ENCODE peak calls at places on chromosomes 6 and 20, in ten cellular contexts. One of them, this sample, is unnamed. For H3K27me3, the result is how much of the 10 kb centered on the place peaks cover.

GRCh38 chr6:159360306-159360705 is 191.1 kb downstream of the FNDC1 start:
- DNase-seq in BE2C: no peak
- DNase-seq in thoracic aorta: no peak
- DNase-seq in body of pancreas: no peak
- DNase-seq in effector memory CD4-positive, alpha-beta T cell: no peak
- DNase-seq in fibroblast of lung: no peak
- DNase-seq in IMR-90: no peak
- DNase-seq in CD8-positive, alpha-beta memory T cell: no peak
- DNase-seq in adrenal gland: no peak
- DNase-seq in mesendoderm: no peak
- DNase-seq in this sample: no peak

GRCh38 chr6:18585032-18585573 is 198.0 kb downstream of the RNF144B start:
- DNase-seq in BE2C: peak
- DNase-seq in thoracic aorta: peak
- DNase-seq in body of pancreas: peak
- DNase-seq in effector memory CD4-positive, alpha-beta T cell: no peak
- DNase-seq in fibroblast of lung: peak
- DNase-seq in IMR-90: peak
- DNase-seq in CD8-positive, alpha-beta memory T cell: no peak
- DNase-seq in adrenal gland: peak
- DNase-seq in mesendoderm: peak
- DNase-seq in this sample: no peak

GRCh38 chr6:158536891-158537798 is 22.7 kb upstream of the TMEM181 start:
- DNase-seq in BE2C: peak
- DNase-seq in thoracic aorta: no peak
- DNase-seq in body of pancreas: peak
- DNase-seq in effector memory CD4-positive, alpha-beta T cell: peak
- DNase-seq in fibroblast of lung: peak
- DNase-seq in IMR-90: no peak
- DNase-seq in CD8-positive, alpha-beta memory T cell: peak
- DNase-seq in adrenal gland: peak
- DNase-seq in mesendoderm: peak
- DNase-seq in this sample: peak

GRCh38 chr20:1946762-1947534 is 46.9 kb downstream of the PDYN start:
- DNase-seq in BE2C: no peak
- DNase-seq in thoracic aorta: no peak
- DNase-seq in body of pancreas: peak
- DNase-seq in effector memory CD4-positive, alpha-beta T cell: no peak
- DNase-seq in fibroblast of lung: peak
- DNase-seq in IMR-90: peak
- DNase-seq in CD8-positive, alpha-beta memory T cell: no peak
- DNase-seq in adrenal gland: no peak
- DNase-seq in mesendoderm: peak
- DNase-seq in this sample: no peak

GRCh38 chr6:24323632-24324337 is 34.1 kb downstream of the DCDC2 start:
- DNase-seq in BE2C: no peak
- DNase-seq in thoracic aorta: no peak
- DNase-seq in body of pancreas: no peak
- DNase-seq in effector memory CD4-positive, alpha-beta T cell: no peak
- DNase-seq in fibroblast of lung: peak
- DNase-seq in IMR-90: no peak
- DNase-seq in CD8-positive, alpha-beta memory T cell: no peak
- DNase-seq in adrenal gland: no peak
- DNase-seq in mesendoderm: peak
- DNase-seq in this sample: no peak

GRCh38 chr6:170345662-170346061 is 39.1 kb downstream of the FAM120B start:
- DNase-seq in BE2C: no peak
- DNase-seq in thoracic aorta: no peak
- DNase-seq in body of pancreas: no peak
- DNase-seq in effector memory CD4-positive, alpha-beta T cell: no peak
- DNase-seq in fibroblast of lung: peak
- DNase-seq in IMR-90: peak
- DNase-seq in CD8-positive, alpha-beta memory T cell: no peak
- DNase-seq in adrenal gland: no peak
- DNase-seq in mesendoderm: no peak
- DNase-seq in this sample: no peak

GRCh38 chr6:108565893-108566292 is 5.2 kb downstream of the FOXO3 start:
- DNase-seq in BE2C: no peak
- DNase-seq in thoracic aorta: no peak
- DNase-seq in body of pancreas: peak
- DNase-seq in effector memory CD4-positive, alpha-beta T cell: no peak
- DNase-seq in fibroblast of lung: peak
- DNase-seq in IMR-90: peak
- DNase-seq in CD8-positive, alpha-beta memory T cell: no peak
- DNase-seq in adrenal gland: peak
- DNase-seq in mesendoderm: no peak
- DNase-seq in this sample: no peak

GRCh38 chr20:62120990-62121775 is 1.1 kb upstream of the LSM14B start:
- DNase-seq in BE2C: no peak
- DNase-seq in thoracic aorta: no peak
- DNase-seq in body of pancreas: peak
- DNase-seq in effector memory CD4-positive, alpha-beta T cell: no peak
- DNase-seq in fibroblast of lung: no peak
- DNase-seq in IMR-90: peak
- DNase-seq in CD8-positive, alpha-beta memory T cell: no peak
- DNase-seq in adrenal gland: peak
- DNase-seq in mesendoderm: no peak
- DNase-seq in this sample: no peak

GRCh38 chr6:46331461-46331860 is 159.8 kb downstream of the RCAN2 start:
- DNase-seq in BE2C: no peak
- DNase-seq in thoracic aorta: no peak
- DNase-seq in body of pancreas: no peak
- DNase-seq in effector memory CD4-positive, alpha-beta T cell: no peak
- DNase-seq in fibroblast of lung: no peak
- DNase-seq in IMR-90: no peak
- DNase-seq in CD8-positive, alpha-beta memory T cell: no peak
- DNase-seq in adrenal gland: no peak
- DNase-seq in mesendoderm: no peak
- DNase-seq in this sample: no peak

GRCh38 chr6:16585805-16586204 is 175.5 kb downstream of the ATXN1 start:
- DNase-seq in BE2C: no peak
- DNase-seq in thoracic aorta: no peak
- DNase-seq in body of pancreas: peak
- DNase-seq in effector memory CD4-positive, alpha-beta T cell: no peak
- DNase-seq in fibroblast of lung: no peak
- DNase-seq in IMR-90: no peak
- DNase-seq in CD8-positive, alpha-beta memory T cell: no peak
- DNase-seq in adrenal gland: no peak
- DNase-seq in mesendoderm: no peak
- DNase-seq in this sample: no peak

GRCh38 chr6:13355969-13356368 is 27.6 kb upstream of the TBC1D7 start:
- DNase-seq in BE2C: no peak
- DNase-seq in thoracic aorta: no peak
- DNase-seq in body of pancreas: no peak
- DNase-seq in effector memory CD4-positive, alpha-beta T cell: no peak
- DNase-seq in fibroblast of lung: peak
- DNase-seq in IMR-90: peak
- DNase-seq in CD8-positive, alpha-beta memory T cell: peak
- DNase-seq in adrenal gland: no peak
- DNase-seq in mesendoderm: no peak
- DNase-seq in this sample: peak

GRCh38 chr6:45586216-45587171 is 208.8 kb upstream of the SUPT3H start:
- DNase-seq in BE2C: no peak
- DNase-seq in thoracic aorta: no peak
- DNase-seq in body of pancreas: no peak
- DNase-seq in effector memory CD4-positive, alpha-beta T cell: peak
- DNase-seq in fibroblast of lung: no peak
- DNase-seq in IMR-90: no peak
- DNase-seq in CD8-positive, alpha-beta memory T cell: peak
- DNase-seq in adrenal gland: no peak
- DNase-seq in mesendoderm: peak
- DNase-seq in this sample: peak

DNA sequence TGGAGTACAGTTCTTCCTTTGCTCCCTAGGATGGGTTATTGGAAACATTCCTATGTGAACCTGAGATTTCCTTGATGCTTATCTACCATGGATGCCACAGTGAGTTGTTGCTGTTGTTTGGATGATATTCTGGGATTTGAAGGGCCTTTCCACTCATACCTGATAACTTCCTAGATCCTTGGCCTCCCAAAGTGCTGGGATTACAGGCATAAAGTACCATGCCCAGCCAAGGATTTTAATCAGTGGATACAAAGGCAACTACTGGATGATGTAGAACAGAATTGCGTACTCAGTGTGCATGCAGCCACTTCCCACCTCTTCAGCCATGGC is 20.0 kb downstream of the PPP1R16B start:
- DNase-seq in BE2C: no peak
- DNase-seq in thoracic aorta: no peak
- DNase-seq in body of pancreas: no peak
- DNase-seq in effector memory CD4-positive, alpha-beta T cell: no peak
- DNase-seq in fibroblast of lung: no peak
- DNase-seq in IMR-90: no peak
- DNase-seq in CD8-positive, alpha-beta memory T cell: no peak
- DNase-seq in adrenal gland: no peak
- DNase-seq in mesendoderm: no peak
- DNase-seq in this sample: no peak
- H3K27me3 ChIP-seq in BE2C: under half
- H3K27me3 ChIP-seq in thoracic aorta: under half
- H3K27me3 ChIP-seq in body of pancreas: under half
- H3K27me3 ChIP-seq in effector memory CD4-positive, alpha-beta T cell: under half
- H3K27me3 ChIP-seq in fibroblast of lung: under half
- H3K27me3 ChIP-seq in IMR-90: under half
- H3K27me3 ChIP-seq in CD8-positive, alpha-beta memory T cell: under half
- H3K27me3 ChIP-seq in adrenal gland: under half
- H3K27me3 ChIP-seq in mesendoderm: under half
- H3K27me3 ChIP-seq in this sample: under half

DNA sequence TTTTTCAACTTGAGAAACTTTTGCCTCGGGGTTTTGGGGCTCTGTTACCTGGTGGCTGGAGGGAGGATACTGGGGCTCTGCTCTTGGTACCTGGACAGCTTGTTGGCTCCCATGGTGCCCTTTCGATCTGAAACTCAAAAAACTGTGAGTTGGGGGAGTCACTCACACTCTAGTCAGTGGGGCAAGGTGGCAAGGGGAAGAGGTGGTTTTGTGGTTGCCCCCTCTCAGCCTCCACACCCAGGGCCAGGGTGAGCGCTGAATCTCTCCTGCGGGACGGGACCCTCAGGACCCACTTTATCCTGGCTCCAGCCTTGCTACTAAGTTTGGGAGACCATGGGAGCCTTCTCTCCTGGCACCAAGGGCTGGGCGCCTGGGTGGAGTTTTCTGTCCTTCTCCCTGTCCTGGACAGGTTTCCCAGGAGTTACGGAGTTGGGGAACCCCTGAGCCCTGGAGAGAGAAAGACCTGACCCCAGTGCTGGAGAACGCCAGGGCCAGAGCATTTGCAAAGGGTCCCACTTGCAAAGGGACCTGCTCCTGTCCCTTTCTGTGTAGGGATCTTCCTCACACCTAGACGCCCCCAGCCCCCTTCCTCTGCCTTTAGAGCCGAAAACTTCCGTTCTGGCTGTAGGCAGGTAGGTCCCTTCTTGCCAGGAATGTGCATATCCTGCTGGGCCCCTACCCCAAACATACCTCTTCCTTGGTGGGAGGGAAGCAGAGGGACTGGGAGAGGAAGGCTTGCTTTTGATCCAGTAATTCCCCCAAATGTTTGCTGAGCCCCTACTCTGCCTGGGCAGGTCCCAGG is 2.9 kb downstream of the FOXP4 start:
- DNase-seq in BE2C: no peak
- DNase-seq in thoracic aorta: no peak
- DNase-seq in body of pancreas: no peak
- DNase-seq in effector memory CD4-positive, alpha-beta T cell: no peak
- DNase-seq in fibroblast of lung: no peak
- DNase-seq in IMR-90: no peak
- DNase-seq in CD8-positive, alpha-beta memory T cell: no peak
- DNase-seq in adrenal gland: no peak
- DNase-seq in mesendoderm: peak
- DNase-seq in this sample: no peak
- H3K4me3 ChIP-seq in BE2C: no peak
- H3K4me3 ChIP-seq in thoracic aorta: peak
- H3K4me3 ChIP-seq in body of pancreas: no peak
- H3K4me3 ChIP-seq in effector memory CD4-positive, alpha-beta T cell: peak
- H3K4me3 ChIP-seq in fibroblast of lung: no peak
- H3K4me3 ChIP-seq in IMR-90: no peak
- H3K4me3 ChIP-seq in CD8-positive, alpha-beta memory T cell: no peak
- H3K4me3 ChIP-seq in adrenal gland: no peak
- H3K4me3 ChIP-seq in mesendoderm: no peak
- H3K4me3 ChIP-seq in this sample: peak

DNA sequence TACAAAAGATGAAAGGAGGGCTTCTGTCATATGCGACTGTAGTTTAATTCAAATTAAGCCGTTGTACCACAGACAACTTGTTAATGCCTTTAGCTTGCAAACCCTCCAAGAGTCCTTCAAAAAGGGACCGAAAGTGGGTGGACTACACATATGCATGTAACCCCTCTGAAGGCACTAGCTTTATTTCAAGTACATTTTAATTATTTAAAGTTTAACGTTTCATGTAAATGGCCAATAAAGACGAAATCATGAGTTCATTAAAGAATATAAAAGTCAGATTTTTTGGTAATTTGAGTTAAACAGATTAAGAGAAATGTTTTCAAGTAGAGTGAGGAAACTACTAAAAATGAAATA is 12.8 kb downstream of the PRDM13 start:
- DNase-seq in BE2C: no peak
- DNase-seq in thoracic aorta: no peak
- DNase-seq in body of pancreas: no peak
- DNase-seq in effector memory CD4-positive, alpha-beta T cell: no peak
- DNase-seq in fibroblast of lung: no peak
- DNase-seq in IMR-90: no peak
- DNase-seq in CD8-positive, alpha-beta memory T cell: no peak
- DNase-seq in adrenal gland: no peak
- DNase-seq in mesendoderm: no peak
- DNase-seq in this sample: no peak
- H3K27me3 ChIP-seq in BE2C: half or more
- H3K27me3 ChIP-seq in thoracic aorta: under half
- H3K27me3 ChIP-seq in body of pancreas: under half
- H3K27me3 ChIP-seq in effector memory CD4-positive, alpha-beta T cell: half or more
- H3K27me3 ChIP-seq in fibroblast of lung: under half
- H3K27me3 ChIP-seq in IMR-90: under half
- H3K27me3 ChIP-seq in CD8-positive, alpha-beta memory T cell: half or more
- H3K27me3 ChIP-seq in adrenal gland: half or more
- H3K27me3 ChIP-seq in mesendoderm: half or more
- H3K27me3 ChIP-seq in this sample: under half

GRCh38 chr6:122589115-122589514 is 21.1 kb upstream of the PKIB start:
- DNase-seq in BE2C: no peak
- DNase-seq in thoracic aorta: no peak
- DNase-seq in body of pancreas: no peak
- DNase-seq in effector memory CD4-positive, alpha-beta T cell: no peak
- DNase-seq in fibroblast of lung: no peak
- DNase-seq in IMR-90: no peak
- DNase-seq in CD8-positive, alpha-beta memory T cell: no peak
- DNase-seq in adrenal gland: no peak
- DNase-seq in mesendoderm: no peak
- DNase-seq in this sample: no peak
- H3K4me3 ChIP-seq in BE2C: no peak
- H3K4me3 ChIP-seq in thoracic aorta: no peak
- H3K4me3 ChIP-seq in body of pancreas: no peak
- H3K4me3 ChIP-seq in effector memory CD4-positive, alpha-beta T cell: no peak
- H3K4me3 ChIP-seq in fibroblast of lung: no peak
- H3K4me3 ChIP-seq in IMR-90: no peak
- H3K4me3 ChIP-seq in CD8-positive, alpha-beta memory T cell: no peak
- H3K4me3 ChIP-seq in adrenal gland: no peak
- H3K4me3 ChIP-seq in mesendoderm: no peak
- H3K4me3 ChIP-seq in this sample: no peak